ENCODE peak calls at places on chromosomes 4 and X, in eight cellular contexts. L is Calu3, U is mucosa of gallbladder, C is EH, K is right lobe of liver, W is foreskin fibroblast, D is neural crest cell, H is activated gamma-delta T cell treated with Interleukin-2 at 50 U/mL for 16 hours. J is an unnamed sample.
A peak's percentile ranks its signal among the peaks of the same experiment; 100 is the strongest.

GRCh38 chr4:106287353-106287969 is 28.5 kb downstream of the TBCK start:
- DNase-seq in K (no peak), D (no peak), H (no peak), L (peak; percentile 51), U (peak; percentile 34), C (peak; percentile 83), W (peak; percentile 84), J (no peak)

GRCh38 chr4:169030575-169030982 is 20.5 kb upstream of the CBR4 start:
- DNase-seq in K (no peak), W (no peak), U (no peak), H (no peak), C (peak; percentile 22), L (no peak), D (no peak), J (no peak)

GRCh38 chrX:3522016-3522690 is 175.7 kb upstream of the MXRA5 start:
- DNase-seq in D (no peak), K (no peak), H (no peak), W (peak; percentile 41), L (no peak), C (peak; percentile 88), U (no peak), J (no peak)

GRCh38 chrX:107154787-107155620 is 36.4 kb upstream of the RBM41 start:
- DNase-seq in H (no peak), K (no peak), W (peak; percentile 47), C (peak; percentile 20), D (no peak), L (peak; percentile 15), U (no peak), J (no peak)

GRCh38 chr4:84235131-84235530 is 264.0 kb downstream of the NKX6-1 start:
- DNase-seq in U (no peak), C (no peak), K (no peak), L (no peak), D (no peak), H (no peak), W (no peak), J (no peak)

GRCh38 chrX:40434443-40434842 is 146.3 kb upstream of the ATP6AP2 start:
- DNase-seq in U (no peak), K (no peak), L (no peak), W (no peak), H (no peak), C (no peak), D (no peak), J (no peak)

GRCh38 chr4:6221851-6222760 is 21.8 kb upstream of the JAKMIP1 start:
- DNase-seq in U (no peak), K (no peak), L (no peak), W (no peak), D (peak; percentile 73), H (peak; percentile 30), C (no peak), J (no peak)

GRCh38 chrX:139126493-139126892 is 404.0 kb upstream of the F9 start:
- DNase-seq in D (no peak), C (no peak), L (peak; percentile 1), K (no peak), W (no peak), H (no peak), U (peak; percentile 27), J (peak; percentile 51)

GRCh38 chrX:40300286-40300890 is 202.6 kb upstream of the BCOR start:
- DNase-seq in H (no peak), D (no peak), L (no peak), K (no peak), W (no peak), U (no peak), C (no peak), J (no peak)

GRCh38 chr4:10260777-10261176 is 144.2 kb upstream of the WDR1 start:
- DNase-seq in H (no peak), U (no peak), W (no peak), C (peak; percentile 37), D (no peak), K (no peak), L (no peak), J (no peak)

GRCh38 chr4:151766691-151767090 is 5.9 kb upstream of the GATB start:
- DNase-seq in D (no peak), U (no peak), L (no peak), W (no peak), H (no peak), C (no peak), K (no peak), J (no peak)

GRCh38 chr4:63578383-63578782 is 830.9 kb downstream of the TECRL start:
- DNase-seq in D (no peak), K (no peak), W (no peak), L (no peak), H (no peak), C (no peak), U (no peak), J (no peak)

GRCh38 chr4:6663596-6664393 is 23.3 kb downstream of the MRFAP1 start:
- DNase-seq in H (no peak), K (no peak), C (no peak), D (no peak), U (no peak), L (no peak), W (no peak), J (no peak)

GRCh38 chr4:90474484-90474883 is 347.3 kb downstream of the CCSER1 start:
- DNase-seq in K (no peak), H (no peak), C (no peak), W (no peak), U (no peak), D (no peak), L (no peak), J (no peak)

GRCh38 chrX:153906126-153906917 is 1.8 kb downstream of the AVPR2 start:
- DNase-seq in U (no peak), C (no peak), K (no peak), D (no peak), W (no peak), H (no peak), L (no peak), J (no peak)

GRCh38 chrX:18394477-18394876 is 30.9 kb upstream of the CDKL5 start:
- DNase-seq in K (no peak), C (no peak), H (no peak), U (no peak), D (no peak), W (no peak), L (no peak), J (peak; percentile 47)

GRCh38 chr4:156255205-156255604 is 301.5 kb upstream of the CTSO start:
- DNase-seq in U (no peak), D (no peak), H (no peak), W (no peak), C (no peak), L (no peak), K (no peak), J (no peak)

GRCh38 chr4:175339100-175339707 is 421.0 kb downstream of the ADAM29 start:
- DNase-seq in K (no peak), W (peak; percentile 15), D (no peak), L (no peak), H (no peak), U (no peak), C (peak; percentile 35), J (no peak)

GRCh38 chrX:22666441-22666840 is 333.3 kb upstream of the DDX53 start:
- DNase-seq in C (peak; percentile 9), H (no peak), D (no peak), W (no peak), K (no peak), U (no peak), L (no peak), J (no peak)

GRCh38 chr4:44760142-44760898 is 34.0 kb upstream of the GNPDA2 start:
- DNase-seq in H (no peak), U (no peak), K (no peak), C (peak; percentile 50), L (peak; percentile 9), W (peak; percentile 1), D (peak; percentile 11), J (no peak)

GRCh38 chr4:186904104-186904503 is 180.4 kb upstream of the FAT1 start:
- DNase-seq in L (no peak), U (no peak), K (no peak), C (peak; percentile 94), D (no peak), H (no peak), W (peak; percentile 70), J (no peak)

GRCh38 chr4:99679204-99679603 is 21.6 kb upstream of the C4orf54 start:
- DNase-seq in U (peak; percentile 78), D (no peak), K (peak; percentile 55), L (peak; percentile 12), C (no peak), H (no peak), W (no peak), J (peak; percentile 87)

GRCh38 chrX:1649623-1650022 is 34.8 kb downstream of the ASMT start:
- DNase-seq in L (no peak), C (peak; percentile 9), U (no peak), W (no peak), K (no peak), D (no peak), H (no peak), J (no peak)

GRCh38 chr4:87243426-87244053 is 23.1 kb upstream of the KLHL8 start:
- DNase-seq in H (no peak), U (no peak), W (no peak), C (no peak), L (no peak), K (no peak), D (no peak), J (no peak)

GRCh38 chr4:84582988-84583870 is at the start of gene CDS1:
- DNase-seq in W (no peak), H (peak; percentile 34), D (peak; percentile 16), U (peak; percentile 51), L (peak; percentile 53), C (peak; percentile 7), K (peak; percentile 38), J (peak; percentile 45)

J was measured in left lobe of liver.